ENCODE peak calls at places on chromosome 16, in four cellular contexts. S, L, B and X are unnamed samples.
A peak's percentile ranks its signal among the peaks of the same experiment; 100 is the strongest.

GRCh38 chr16:87556941-87557459 is 45.3 kb upstream of the JPH3 start:
- DNase-seq in S (peak; percentile 30), L (no peak), B (peak; percentile 71), X (no peak)

GRCh38 chr16:77789085-77789611 is 784 bp downstream of the VAT1L start:
- DNase-seq in S (no peak), L (no peak), B (no peak), X (no peak)

GRCh38 chr16:23827245-23827543 is 8.6 kb upstream of the PRKCB start:
- DNase-seq in S (no peak), L (no peak), B (no peak), X (no peak)

GRCh38 chr16:67415872-67416793 is at the start of gene ZDHHC1:
- DNase-seq in S (peak; percentile 73), L (no peak), B (peak; percentile 77), X (peak; percentile 81)

GRCh38 chr16:83995756-83996155 is 27.7 kb downstream of the NECAB2 start:
- DNase-seq in S (peak; percentile 29), L (no peak), B (peak; percentile 14), X (peak; percentile 60)

GRCh38 chr16:53745753-53746258 is 41.9 kb downstream of the FTO start:
- DNase-seq in S (no peak), L (no peak), B (peak; percentile 10), X (no peak)

GRCh38 chr16:87686697-87687570 is 78.9 kb downstream of the KLHDC4 start:
- DNase-seq in S (no peak), L (no peak), B (peak; percentile 12), X (peak; percentile 73)

GRCh38 chr16:12618515-12618914 is 185.2 kb downstream of the CPPED1 start:
- DNase-seq in S (no peak), L (no peak), B (no peak), X (no peak)

GRCh38 chr16:2071454-2072263 is 23.9 kb downstream of the TSC2 start:
- DNase-seq in S (no peak), L (no peak), B (no peak), X (no peak)

GRCh38 chr16:19245326-19245925 is 40.1 kb upstream of the CLEC19A start:
- DNase-seq in S (peak; percentile 50), L (no peak), B (no peak), X (no peak)

GRCh38 chr16:19884611-19885455 is at the start of gene GPRC5B:
- DNase-seq in S (peak; percentile 48), L (no peak), B (peak; percentile 58), X (peak; percentile 71)

GRCh38 chr16:67454104-67454503 is 23.2 kb downstream of the HSD11B2 start:
- DNase-seq in S (no peak), L (no peak), B (no peak), X (peak; percentile 63)

GRCh38 chr16:85770741-85771140 is 19.8 kb upstream of the C16orf74 start:
- DNase-seq in S (no peak), L (no peak), B (no peak), X (no peak)

GRCh38 chr16:86824751-86825310 is 246.5 kb downstream of the FOXL1 start:
- DNase-seq in S (no peak), L (no peak), B (peak; percentile 11), X (no peak)

GRCh38 chr16:68993885-68994284 is 111.6 kb upstream of the HAS3 start:
- DNase-seq in S (no peak), L (no peak), B (peak; percentile 79), X (no peak)

GRCh38 chr16:15897834-15898254 is 9.4 kb upstream of the CEP20 start:
- DNase-seq in S (no peak), L (no peak), B (no peak), X (no peak)

GRCh38 chr16:50047864-50048263 is 17.9 kb upstream of the HEATR3 start:
- DNase-seq in S (no peak), L (no peak), B (no peak), X (no peak)

GRCh38 chr16:10501016-10501607 is 79.3 kb downstream of the EMP2 start:
- DNase-seq in S (no peak), L (no peak), B (no peak), X (peak; percentile 0)

GRCh38 chr16:72646615-72647014 is 401.3 kb downstream of the ZFHX3 start:
- DNase-seq in S (no peak), L (no peak), B (peak; percentile 15), X (no peak)

GRCh38 chr16:15643453-15644305 is 725 bp upstream of the MARF1 start:
- DNase-seq in S (peak; percentile 39), L (no peak), B (peak; percentile 73), X (peak; percentile 33)

GRCh38 chr16:22300427-22301071 is 3.3 kb downstream of the POLR3E start:
- DNase-seq in S (peak; percentile 62), L (no peak), B (peak; percentile 71), X (peak; percentile 84)

GRCh38 chr16:70157477-70158260 is 15.9 kb upstream of the CLEC18C start:
- DNase-seq in S (no peak), L (no peak), B (no peak), X (peak; percentile 11)

GRCh38 chr16:4367393-4367856 is 4.2 kb upstream of the VASN start:
- DNase-seq in S (no peak), L (no peak), B (no peak), X (no peak)

GRCh38 chr16:29806641-29807425 is 504 bp downstream of the MAZ start:
- DNase-seq in S (peak; percentile 62), L (no peak), B (peak; percentile 48), X (peak; percentile 54)

GRCh38 chr16:51637744-51638100 is 486.7 kb upstream of the SALL1 start:
- DNase-seq in S (no peak), L (no peak), B (peak; percentile 34), X (no peak)

GRCh38 chr16:81497690-81498089 is 53.1 kb downstream of the CMIP start:
- DNase-seq in S (no peak), L (no peak), B (no peak), X (no peak)

GRCh38 chr16:81500833-81501521 is 56.4 kb downstream of the CMIP start:
- DNase-seq in S (no peak), L (no peak), B (peak; percentile 48), X (no peak)

GRCh38 chr16:81502396-81503060 is 57.9 kb downstream of the CMIP start:
- DNase-seq in S (no peak), L (no peak), B (no peak), X (no peak)

GRCh38 chr16:81498351-81498750 is 53.7 kb downstream of the CMIP start:
- DNase-seq in S (no peak), L (no peak), B (no peak), X (no peak)

GRCh38 chr16:81499576-81500380 is 55.2 kb downstream of the CMIP start:
- DNase-seq in S (no peak), L (no peak), B (no peak), X (no peak)
- H3K27ac ChIP-seq in S (no peak overlapping the region), L (peak overlapping the region; percentile 98), B (no peak overlapping the region), X (no peak overlapping the region)

DNA sequence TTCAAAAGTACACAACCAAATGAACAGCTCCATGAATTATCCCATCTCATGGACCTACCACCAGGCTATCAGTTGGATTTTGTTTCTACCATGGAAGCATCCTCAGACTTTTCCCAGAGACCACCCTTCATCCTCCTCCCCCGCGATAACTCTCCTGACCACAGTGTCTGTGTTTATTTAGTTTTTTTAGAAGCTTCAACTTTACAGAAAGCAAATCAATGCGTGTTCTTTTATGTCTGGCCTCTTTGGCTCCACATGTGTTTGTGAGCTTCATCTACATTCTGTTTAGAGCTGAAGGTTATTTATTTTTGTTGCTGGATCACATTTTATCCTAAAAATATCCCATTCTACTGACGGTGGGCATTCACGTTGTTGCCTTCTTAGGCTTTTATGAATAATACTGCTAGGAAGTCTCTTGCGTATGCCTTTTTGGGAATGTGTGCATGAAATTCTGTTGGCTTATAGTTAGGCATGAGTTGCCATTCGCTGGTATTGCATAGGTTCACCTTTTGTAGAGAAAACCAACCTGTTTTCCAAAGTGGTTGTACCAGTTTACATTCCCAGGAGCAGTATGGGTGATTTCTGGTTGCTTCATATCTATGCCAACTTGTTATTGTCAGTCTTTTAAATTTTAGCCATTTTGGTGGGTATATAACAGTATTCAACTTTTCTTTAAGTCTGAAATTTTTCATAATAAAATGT is 83.0 kb downstream of the CMIP start:
- DNase-seq in S (no peak), L (no peak), B (no peak), X (no peak)
- H3K4me1 ChIP-seq in S (no peaks in the 10 kb centered on the region), L (peaks cover 94% of the 10 kb centered on the region), B (peaks cover 3% of the 10 kb centered on the region), X (peaks cover 5% of the 10 kb centered on the region)

GRCh38 chr16:17076818-17077498 is 393.8 kb downstream of the XYLT1 start:
- DNase-seq in S (no peak), L (no peak), B (no peak), X (no peak)
- H3K27ac ChIP-seq in S (no peak overlapping the region), L (no peak overlapping the region), B (no peak overlapping the region), X (no peak overlapping the region)

DNA sequence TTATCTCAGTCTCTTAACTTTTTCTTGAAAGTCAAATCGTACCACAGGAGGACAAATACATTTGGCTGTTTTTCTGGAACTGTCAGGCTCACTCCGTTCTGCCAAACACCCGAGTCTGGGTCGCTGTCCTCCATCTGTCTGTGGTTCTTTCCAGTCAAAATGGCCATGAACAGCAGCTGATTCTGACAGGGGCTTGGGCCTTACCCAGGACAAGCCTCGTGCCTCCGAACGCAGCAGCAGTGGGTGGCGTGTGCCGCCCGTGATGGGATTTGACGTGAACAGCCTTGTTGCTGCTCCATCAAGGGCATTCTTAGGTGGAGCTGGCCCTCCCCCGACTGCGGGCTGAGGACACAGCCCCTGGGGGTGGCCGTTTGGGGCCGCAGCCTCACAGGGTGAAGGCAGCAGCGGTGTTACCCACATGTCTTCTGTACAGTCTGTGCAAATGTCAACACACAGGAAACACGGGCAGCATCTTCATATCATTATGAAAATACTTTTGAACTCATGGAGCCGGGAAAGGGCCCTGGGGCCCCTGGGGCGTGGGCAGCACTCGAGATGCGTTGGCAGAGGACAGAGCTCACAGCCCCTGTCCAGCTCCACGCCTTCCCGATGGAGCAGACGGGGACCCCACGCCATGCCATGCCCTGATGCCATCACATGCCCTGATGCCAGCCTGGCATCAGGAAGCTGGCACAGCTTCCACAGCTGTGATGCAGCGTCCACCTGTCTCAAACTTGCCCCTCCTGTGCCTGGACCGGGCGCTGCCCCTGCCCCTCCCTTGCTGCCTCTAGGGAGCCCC is 8.6 kb upstream of the ACSF3 start:
- DNase-seq in S (no peak), L (no peak), B (no peak), X (no peak)
- H3K4me1 ChIP-seq in S (no peaks in the 10 kb centered on the region), L (no peaks in the 10 kb centered on the region), B (no peaks in the 10 kb centered on the region), X (peaks cover 9% of the 10 kb centered on the region)

GRCh38 chr16:27362570-27363245 is 39.3 kb upstream of the IL21R start:
- DNase-seq in S (no peak), L (no peak), B (no peak), X (no peak)
- H3K27ac ChIP-seq in S (no peak overlapping the region), L (no peak overlapping the region), B (no peak overlapping the region), X (no peak overlapping the region)

GRCh38 chr16:80803341-80804060 is 897 bp downstream of the CDYL2 start:
- DNase-seq in S (peak; percentile 28), L (peak; percentile 56), B (peak; percentile 25), X (peak; percentile 43)

GRCh38 chr16:80804451-80805383 is at the start of gene CDYL2:
- DNase-seq in S (peak; percentile 49), L (no peak), B (peak; percentile 53), X (no peak)

GRCh38 chr16:80804061-80804450 is 342 bp downstream of the CDYL2 start:
- DNase-seq in S (peak; percentile 36), L (no peak), B (peak; percentile 76), X (peak; percentile 52)

GRCh38 chr16:80802129-80802528 is 2.3 kb downstream of the CDYL2 start:
- DNase-seq in S (no peak), L (no peak), B (no peak), X (no peak)

GRCh38 chr16:80802902-80803301 is 1.5 kb downstream of the CDYL2 start:
- DNase-seq in S (no peak), L (no peak), B (no peak), X (no peak)
- H3K4me1 ChIP-seq in S (no peaks in the 10 kb centered on the region), L (peaks cover 6% of the 10 kb centered on the region), B (no peaks in the 10 kb centered on the region), X (peaks cover 3% of the 10 kb centered on the region)